ENCODE peak calls at places on chromosomes 4 and X, in five cellular contexts. One of them, this sample, is unnamed.

GRCh38 chrX:40446927-40447326 is 133.8 kb upstream of the ATP6AP2 start:
- DNase-seq in left cardiac atrium: no peak
- DNase-seq in NCI-H2081 treated with DMSO at 0.1 percent for 48 hours: no peak
- DNase-seq in breast epithelium: no peak
- DNase-seq in Right ventricle myocardium superior: no peak
- DNase-seq in this sample: no peak

GRCh38 chr4:100872811-100873210 is 355.0 kb upstream of the EMCN start:
- DNase-seq in NCI-H2081 treated with DMSO at 0.1 percent for 48 hours: no peak
- DNase-seq in breast epithelium: no peak
- DNase-seq in left cardiac atrium: no peak
- DNase-seq in Right ventricle myocardium superior: no peak
- DNase-seq in this sample: peak

GRCh38 chr4:4394644-4395043 is 7.7 kb downstream of the NSG1 start:
- DNase-seq in left cardiac atrium: no peak
- DNase-seq in breast epithelium: no peak
- DNase-seq in Right ventricle myocardium superior: no peak
- DNase-seq in NCI-H2081 treated with DMSO at 0.1 percent for 48 hours: no peak
- DNase-seq in this sample: no peak

GRCh38 chrX:150569155-150569477 is 695 bp downstream of the MTM1 start:
- DNase-seq in Right ventricle myocardium superior: peak
- DNase-seq in left cardiac atrium: peak
- DNase-seq in NCI-H2081 treated with DMSO at 0.1 percent for 48 hours: no peak
- DNase-seq in breast epithelium: no peak
- DNase-seq in this sample: no peak

GRCh38 chr4:52657630-52658501 is 1.2 kb downstream of the USP46 start:
- DNase-seq in breast epithelium: no peak
- DNase-seq in left cardiac atrium: no peak
- DNase-seq in NCI-H2081 treated with DMSO at 0.1 percent for 48 hours: no peak
- DNase-seq in Right ventricle myocardium superior: no peak
- DNase-seq in this sample: peak

GRCh38 chr4:81164623-81165416 is 50.2 kb downstream of the PRKG2 start:
- DNase-seq in left cardiac atrium: no peak
- DNase-seq in NCI-H2081 treated with DMSO at 0.1 percent for 48 hours: no peak
- DNase-seq in breast epithelium: no peak
- DNase-seq in Right ventricle myocardium superior: no peak
- DNase-seq in this sample: peak

GRCh38 chrX:41827886-41828285 is 95.5 kb downstream of the CASK start:
- DNase-seq in breast epithelium: no peak
- DNase-seq in NCI-H2081 treated with DMSO at 0.1 percent for 48 hours: no peak
- DNase-seq in Right ventricle myocardium superior: no peak
- DNase-seq in left cardiac atrium: no peak
- DNase-seq in this sample: peak

GRCh38 chr4:10015140-10015753 is 6.0 kb downstream of the SLC2A9 start:
- DNase-seq in left cardiac atrium: no peak
- DNase-seq in NCI-H2081 treated with DMSO at 0.1 percent for 48 hours: peak
- DNase-seq in breast epithelium: no peak
- DNase-seq in Right ventricle myocardium superior: no peak
- DNase-seq in this sample: peak

GRCh38 chr4:89031272-89031671 is 25.7 kb downstream of the FAM13A start:
- DNase-seq in NCI-H2081 treated with DMSO at 0.1 percent for 48 hours: no peak
- DNase-seq in Right ventricle myocardium superior: no peak
- DNase-seq in left cardiac atrium: no peak
- DNase-seq in breast epithelium: no peak
- DNase-seq in this sample: no peak

This sample was measured in renal cortical epithelial cell.